ENCODE peak calls at places on chromosomes 5 and 9, in seven cellular contexts. J is germinal center, U is lower leg skin, M is B cell, S is HEK293T, O is ACHN, H is NT2/D1. K is an unnamed sample.
A peak's percentile ranks its signal among the peaks of the same experiment; 100 is the strongest.

GRCh38 chr9:131405858-131406566 is 12.1 kb downstream of the PRRC2B start:
- DNase-seq in J (no peak), U (no peak), M (no peak), S (no peak), H (no peak), O (no peak), K (no peak)

GRCh38 chr9:109560470-109561132 is 62.5 kb upstream of the PTPN3 start:
- DNase-seq in U (no peak), S (peak; percentile 51), O (no peak), M (no peak), H (no peak), J (no peak), K (no peak)

GRCh38 chr5:392431-392988 is 50.5 kb upstream of the EXOC3 start:
- DNase-seq in J (peak; percentile 9), U (peak; percentile 83), S (no peak), H (peak; percentile 15), M (peak; percentile 51), O (no peak), K (peak; percentile 59)

GRCh38 chr9:69877852-69878507 is 57.4 kb downstream of the CFAP95 start:
- DNase-seq in U (no peak), J (no peak), S (peak; percentile 35), M (no peak), H (peak; percentile 22), O (peak; percentile 45), K (no peak)

GRCh38 chr9:76866689-76867088 is 39.2 kb downstream of the PRUNE2 start:
- DNase-seq in U (no peak), J (no peak), O (peak; percentile 91), S (no peak), H (no peak), M (no peak), K (no peak)

GRCh38 chr5:35158627-35159369 is 71.5 kb downstream of the PRLR start:
- DNase-seq in J (no peak), M (no peak), O (no peak), H (no peak), U (no peak), S (no peak), K (no peak)

GRCh38 chr9:91903126-91903911 is 46.7 kb downstream of the ROR2 start:
- DNase-seq in U (peak; percentile 64), O (no peak), J (no peak), S (no peak), H (no peak), M (no peak), K (no peak)

GRCh38 chr9:34430843-34431437 is 27.4 kb downstream of the FAM219A start:
- DNase-seq in H (peak; percentile 58), O (peak; percentile 71), S (peak; percentile 39), J (peak; percentile 21), U (no peak), M (no peak), K (no peak)

GRCh38 chr5:179763215-179763945 is 30.4 kb upstream of the LTC4S start:
- DNase-seq in H (peak; percentile 40), O (peak; percentile 71), J (peak; percentile 70), U (peak; percentile 88), M (peak; percentile 72), S (peak; percentile 84), K (no peak)

GRCh38 chr5:102523541-102524175 is 24.9 kb upstream of the SLCO6A1 start:
- DNase-seq in H (no peak), U (no peak), J (no peak), M (no peak), O (no peak), S (no peak), K (no peak)

GRCh38 chr9:34036625-34037024 is 12.1 kb downstream of the UBAP2 start:
- DNase-seq in O (no peak), S (no peak), U (peak; percentile 57), H (no peak), J (no peak), M (no peak), K (no peak)

GRCh38 chr9:15824310-15824709 is 271.5 kb downstream of the CCDC171 start:
- DNase-seq in H (peak; percentile 20), S (no peak), U (no peak), J (no peak), O (peak; percentile 14), M (no peak), K (no peak)

GRCh38 chr9:133238851-133239532 is 29.9 kb upstream of the OBP2B start:
- DNase-seq in H (peak; percentile 91), M (peak; percentile 77), J (peak; percentile 83), U (peak; percentile 88), O (peak; percentile 87), S (peak; percentile 92), K (peak; percentile 55)

K was measured in coronary artery.